ENCODE peak calls at places on chromosome 20, in four cellular contexts. One of them, this sample, is unnamed.

GRCh38 chr20:19835533-19836222 is 77.6 kb downstream of the RIN2 start:
- DNase-seq in SW 1271: no peak
- DNase-seq in psoas muscle: no peak
- DNase-seq in C1 segment of cervical spinal cord: peak; percentile 37
- DNase-seq in this sample: no peak

GRCh38 chr20:25310268-25310920 is 62.5 kb downstream of the PYGB start:
- DNase-seq in SW 1271: peak; percentile 79
- DNase-seq in psoas muscle: no peak
- DNase-seq in C1 segment of cervical spinal cord: peak; percentile 46
- DNase-seq in this sample: peak; percentile 47

GRCh38 chr20:1334761-1335160 is 5.8 kb upstream of the SDCBP2 start:
- DNase-seq in SW 1271: no peak
- DNase-seq in psoas muscle: no peak
- DNase-seq in C1 segment of cervical spinal cord: no peak
- DNase-seq in this sample: no peak

GRCh38 chr20:43537921-43538854 is 20.6 kb upstream of the SGK2 start:
- DNase-seq in SW 1271: no peak
- DNase-seq in psoas muscle: peak; percentile 56
- DNase-seq in C1 segment of cervical spinal cord: peak; percentile 22
- DNase-seq in this sample: peak; percentile 36

GRCh38 chr20:50468378-50468798 is 41.8 kb upstream of the PTPN1 start:
- DNase-seq in SW 1271: no peak
- DNase-seq in psoas muscle: no peak
- DNase-seq in C1 segment of cervical spinal cord: no peak
- DNase-seq in this sample: no peak

GRCh38 chr20:64106435-64106961 is 867 bp downstream of the NPBWR2 start:
- DNase-seq in SW 1271: no peak
- DNase-seq in psoas muscle: peak; percentile 8
- DNase-seq in C1 segment of cervical spinal cord: no peak
- DNase-seq in this sample: no peak

GRCh38 chr20:4684837-4685413 is 36.8 kb upstream of the PRND start:
- DNase-seq in SW 1271: no peak
- DNase-seq in psoas muscle: no peak
- DNase-seq in C1 segment of cervical spinal cord: no peak
- DNase-seq in this sample: no peak

GRCh38 chr20:37396520-37397075 is 50.7 kb downstream of the SRC start:
- DNase-seq in SW 1271: no peak
- DNase-seq in psoas muscle: peak; percentile 1
- DNase-seq in C1 segment of cervical spinal cord: no peak
- DNase-seq in this sample: no peak

GRCh38 chr20:59994697-59995122 is 36.5 kb downstream of the CDH26 start:
- DNase-seq in SW 1271: no peak
- DNase-seq in psoas muscle: no peak
- DNase-seq in C1 segment of cervical spinal cord: no peak
- DNase-seq in this sample: no peak

GRCh38 chr20:47278907-47279348 is 77.6 kb downstream of the ZMYND8 start:
- DNase-seq in SW 1271: no peak
- DNase-seq in psoas muscle: no peak
- DNase-seq in C1 segment of cervical spinal cord: no peak
- DNase-seq in this sample: no peak

GRCh38 chr20:59933849-59934585 is 580 bp upstream of the SYCP2 start:
- DNase-seq in SW 1271: peak; percentile 81
- DNase-seq in psoas muscle: peak; percentile 84
- DNase-seq in C1 segment of cervical spinal cord: peak; percentile 72
- DNase-seq in this sample: no peak

GRCh38 chr20:39752235-39752876 is 790.2 kb downstream of the DHX35 start:
- DNase-seq in SW 1271: no peak
- DNase-seq in psoas muscle: no peak
- DNase-seq in C1 segment of cervical spinal cord: no peak
- DNase-seq in this sample: no peak

GRCh38 chr20:50838322-50838625 is 43.4 kb downstream of the BCAS4 start:
- DNase-seq in SW 1271: no peak
- DNase-seq in psoas muscle: no peak
- DNase-seq in C1 segment of cervical spinal cord: no peak
- DNase-seq in this sample: no peak

GRCh38 chr20:12198281-12198680 is 280.6 kb downstream of the BTBD3 start:
- DNase-seq in SW 1271: no peak
- DNase-seq in psoas muscle: no peak
- DNase-seq in C1 segment of cervical spinal cord: no peak
- DNase-seq in this sample: no peak

GRCh38 chr20:62644044-62644795 is 1.9 kb downstream of the SLCO4A1 start:
- DNase-seq in SW 1271: no peak
- DNase-seq in psoas muscle: no peak
- DNase-seq in C1 segment of cervical spinal cord: no peak
- DNase-seq in this sample: no peak

GRCh38 chr20:16574656-16575355 is 1.6 kb upstream of the KIF16B start:
- DNase-seq in SW 1271: peak; percentile 77
- DNase-seq in psoas muscle: peak; percentile 92
- DNase-seq in C1 segment of cervical spinal cord: peak; percentile 83
- DNase-seq in this sample: no peak

GRCh38 chr20:14203657-14204056 is 133.8 kb downstream of the FLRT3 start:
- DNase-seq in SW 1271: no peak
- DNase-seq in psoas muscle: no peak
- DNase-seq in C1 segment of cervical spinal cord: no peak
- DNase-seq in this sample: no peak

GRCh38 chr20:42611423-42611822 is 578.3 kb downstream of the PTPRT start:
- DNase-seq in SW 1271: no peak
- DNase-seq in psoas muscle: no peak
- DNase-seq in C1 segment of cervical spinal cord: no peak
- DNase-seq in this sample: no peak